ENCODE peak calls at places on chromosomes 5 and 9, in five cellular contexts. One of them, this sample, is unnamed.

GRCh38 chr5:15620501-15620900 is 120.5 kb downstream of the FBXL7 start:
- DNase-seq in SJSA1: peak; percentile 47
- DNase-seq in activated CD4-positive, CD25-positive, alpha-beta regulatory T cell treated with anti-CD3 and anti-CD28 coated beads, Interleukin-2, amount 50 U/mL, for 72 hours: no peak
- DNase-seq in cerebellar cortex: no peak
- DNase-seq in posterior cingulate gyrus: no peak
- DNase-seq in this sample: no peak

GRCh38 chr5:1172007-1172581 is 29.3 kb upstream of the SLC6A19 start:
- DNase-seq in SJSA1: peak; percentile 49
- DNase-seq in activated CD4-positive, CD25-positive, alpha-beta regulatory T cell treated with anti-CD3 and anti-CD28 coated beads, Interleukin-2, amount 50 U/mL, for 72 hours: no peak
- DNase-seq in cerebellar cortex: no peak
- DNase-seq in posterior cingulate gyrus: no peak
- DNase-seq in this sample: no peak

GRCh38 chr5:112511920-112512319 is 92.8 kb upstream of the EPB41L4A start:
- DNase-seq in SJSA1: no peak
- DNase-seq in activated CD4-positive, CD25-positive, alpha-beta regulatory T cell treated with anti-CD3 and anti-CD28 coated beads, Interleukin-2, amount 50 U/mL, for 72 hours: no peak
- DNase-seq in cerebellar cortex: no peak
- DNase-seq in posterior cingulate gyrus: no peak
- DNase-seq in this sample: no peak

GRCh38 chr9:36714161-36714560 is 141.5 kb downstream of the MELK start:
- DNase-seq in SJSA1: no peak
- DNase-seq in activated CD4-positive, CD25-positive, alpha-beta regulatory T cell treated with anti-CD3 and anti-CD28 coated beads, Interleukin-2, amount 50 U/mL, for 72 hours: no peak
- DNase-seq in cerebellar cortex: no peak
- DNase-seq in posterior cingulate gyrus: no peak
- DNase-seq in this sample: no peak

GRCh38 chr5:108579236-108579635 is 168.5 kb upstream of the FER start:
- DNase-seq in SJSA1: no peak
- DNase-seq in activated CD4-positive, CD25-positive, alpha-beta regulatory T cell treated with anti-CD3 and anti-CD28 coated beads, Interleukin-2, amount 50 U/mL, for 72 hours: no peak
- DNase-seq in cerebellar cortex: no peak
- DNase-seq in posterior cingulate gyrus: no peak
- DNase-seq in this sample: no peak

GRCh38 chr9:92294297-92294676 is 790 bp upstream of the IARS1 start:
- DNase-seq in SJSA1: no peak
- DNase-seq in activated CD4-positive, CD25-positive, alpha-beta regulatory T cell treated with anti-CD3 and anti-CD28 coated beads, Interleukin-2, amount 50 U/mL, for 72 hours: peak; percentile 34
- DNase-seq in cerebellar cortex: peak; percentile 39
- DNase-seq in posterior cingulate gyrus: no peak
- DNase-seq in this sample: no peak

GRCh38 chr5:150636391-150637244 is 3.8 kb upstream of the SYNPO start:
- DNase-seq in SJSA1: peak; percentile 92
- DNase-seq in activated CD4-positive, CD25-positive, alpha-beta regulatory T cell treated with anti-CD3 and anti-CD28 coated beads, Interleukin-2, amount 50 U/mL, for 72 hours: no peak
- DNase-seq in cerebellar cortex: no peak
- DNase-seq in posterior cingulate gyrus: no peak
- DNase-seq in this sample: no peak

GRCh38 chr9:23979491-23979890 is 153.5 kb upstream of the ELAVL2 start:
- DNase-seq in SJSA1: no peak
- DNase-seq in activated CD4-positive, CD25-positive, alpha-beta regulatory T cell treated with anti-CD3 and anti-CD28 coated beads, Interleukin-2, amount 50 U/mL, for 72 hours: no peak
- DNase-seq in cerebellar cortex: no peak
- DNase-seq in posterior cingulate gyrus: no peak
- DNase-seq in this sample: no peak

GRCh38 chr5:23084815-23085214 is 231.7 kb upstream of the CDH12 start:
- DNase-seq in SJSA1: no peak
- DNase-seq in activated CD4-positive, CD25-positive, alpha-beta regulatory T cell treated with anti-CD3 and anti-CD28 coated beads, Interleukin-2, amount 50 U/mL, for 72 hours: no peak
- DNase-seq in cerebellar cortex: no peak
- DNase-seq in posterior cingulate gyrus: no peak
- DNase-seq in this sample: no peak

GRCh38 chr5:127518319-127518621 is 830 bp downstream of the PRRC1 start:
- DNase-seq in SJSA1: no peak
- DNase-seq in activated CD4-positive, CD25-positive, alpha-beta regulatory T cell treated with anti-CD3 and anti-CD28 coated beads, Interleukin-2, amount 50 U/mL, for 72 hours: no peak
- DNase-seq in cerebellar cortex: peak; percentile 49
- DNase-seq in posterior cingulate gyrus: no peak
- DNase-seq in this sample: no peak

GRCh38 chr5:82730862-82731261 is 346.3 kb downstream of the TMEM167A start:
- DNase-seq in SJSA1: no peak
- DNase-seq in activated CD4-positive, CD25-positive, alpha-beta regulatory T cell treated with anti-CD3 and anti-CD28 coated beads, Interleukin-2, amount 50 U/mL, for 72 hours: no peak
- DNase-seq in cerebellar cortex: no peak
- DNase-seq in posterior cingulate gyrus: no peak
- DNase-seq in this sample: no peak

GRCh38 chr5:176538505-176538806 is 1.3 kb upstream of the RNF44 start:
- DNase-seq in SJSA1: no peak
- DNase-seq in activated CD4-positive, CD25-positive, alpha-beta regulatory T cell treated with anti-CD3 and anti-CD28 coated beads, Interleukin-2, amount 50 U/mL, for 72 hours: no peak
- DNase-seq in cerebellar cortex: peak; percentile 44
- DNase-seq in posterior cingulate gyrus: no peak
- DNase-seq in this sample: no peak

GRCh38 chr5:154794525-154795234 is 39.5 kb downstream of the LARP1 start:
- DNase-seq in SJSA1: no peak
- DNase-seq in activated CD4-positive, CD25-positive, alpha-beta regulatory T cell treated with anti-CD3 and anti-CD28 coated beads, Interleukin-2, amount 50 U/mL, for 72 hours: no peak
- DNase-seq in cerebellar cortex: no peak
- DNase-seq in posterior cingulate gyrus: no peak
- DNase-seq in this sample: no peak

GRCh38 chr9:1732670-1733069 is 282.5 kb upstream of the SMARCA2 start:
- DNase-seq in SJSA1: no peak
- DNase-seq in activated CD4-positive, CD25-positive, alpha-beta regulatory T cell treated with anti-CD3 and anti-CD28 coated beads, Interleukin-2, amount 50 U/mL, for 72 hours: no peak
- DNase-seq in cerebellar cortex: no peak
- DNase-seq in posterior cingulate gyrus: no peak
- DNase-seq in this sample: no peak

GRCh38 chr5:171162602-171163001 is 146.4 kb upstream of the TLX3 start:
- DNase-seq in SJSA1: peak; percentile 52
- DNase-seq in activated CD4-positive, CD25-positive, alpha-beta regulatory T cell treated with anti-CD3 and anti-CD28 coated beads, Interleukin-2, amount 50 U/mL, for 72 hours: no peak
- DNase-seq in cerebellar cortex: no peak
- DNase-seq in posterior cingulate gyrus: no peak
- DNase-seq in this sample: no peak

GRCh38 chr5:93587919-93588585 is 5.0 kb downstream of the NR2F1 start:
- DNase-seq in SJSA1: no peak
- DNase-seq in activated CD4-positive, CD25-positive, alpha-beta regulatory T cell treated with anti-CD3 and anti-CD28 coated beads, Interleukin-2, amount 50 U/mL, for 72 hours: no peak
- DNase-seq in cerebellar cortex: no peak
- DNase-seq in posterior cingulate gyrus: no peak
- DNase-seq in this sample: no peak

GRCh38 chr5:91357012-91357634 is 26.0 kb downstream of the ARRDC3 start:
- DNase-seq in SJSA1: no peak
- DNase-seq in activated CD4-positive, CD25-positive, alpha-beta regulatory T cell treated with anti-CD3 and anti-CD28 coated beads, Interleukin-2, amount 50 U/mL, for 72 hours: no peak
- DNase-seq in cerebellar cortex: peak; percentile 92
- DNase-seq in posterior cingulate gyrus: no peak
- DNase-seq in this sample: no peak

GRCh38 chr5:87411586-87412416 is 929 bp downstream of the CCNH start:
- DNase-seq in SJSA1: no peak
- DNase-seq in activated CD4-positive, CD25-positive, alpha-beta regulatory T cell treated with anti-CD3 and anti-CD28 coated beads, Interleukin-2, amount 50 U/mL, for 72 hours: no peak
- DNase-seq in cerebellar cortex: peak; percentile 57
- DNase-seq in posterior cingulate gyrus: no peak
- DNase-seq in this sample: no peak

GRCh38 chr9:3746296-3747275 is 220.8 kb upstream of the RFX3 start:
- DNase-seq in SJSA1: peak; percentile 36
- DNase-seq in activated CD4-positive, CD25-positive, alpha-beta regulatory T cell treated with anti-CD3 and anti-CD28 coated beads, Interleukin-2, amount 50 U/mL, for 72 hours: no peak
- DNase-seq in cerebellar cortex: no peak
- DNase-seq in posterior cingulate gyrus: no peak
- DNase-seq in this sample: no peak

GRCh38 chr5:152178350-152178699 is 226.8 kb downstream of the NMUR2 start:
- DNase-seq in SJSA1: no peak
- DNase-seq in activated CD4-positive, CD25-positive, alpha-beta regulatory T cell treated with anti-CD3 and anti-CD28 coated beads, Interleukin-2, amount 50 U/mL, for 72 hours: no peak
- DNase-seq in cerebellar cortex: no peak
- DNase-seq in posterior cingulate gyrus: no peak
- DNase-seq in this sample: no peak

GRCh38 chr5:130323804-130324454 is 419.7 kb downstream of the CHSY3 start:
- DNase-seq in SJSA1: no peak
- DNase-seq in activated CD4-positive, CD25-positive, alpha-beta regulatory T cell treated with anti-CD3 and anti-CD28 coated beads, Interleukin-2, amount 50 U/mL, for 72 hours: no peak
- DNase-seq in cerebellar cortex: no peak
- DNase-seq in posterior cingulate gyrus: no peak
- DNase-seq in this sample: no peak

GRCh38 chr9:132644251-132644650 is 25.5 kb downstream of the DDX31 start:
- DNase-seq in SJSA1: no peak
- DNase-seq in activated CD4-positive, CD25-positive, alpha-beta regulatory T cell treated with anti-CD3 and anti-CD28 coated beads, Interleukin-2, amount 50 U/mL, for 72 hours: no peak
- DNase-seq in cerebellar cortex: no peak
- DNase-seq in posterior cingulate gyrus: no peak
- DNase-seq in this sample: no peak

GRCh38 chr9:76373173-76373771 is 21.0 kb downstream of the RFK start:
- DNase-seq in SJSA1: no peak
- DNase-seq in activated CD4-positive, CD25-positive, alpha-beta regulatory T cell treated with anti-CD3 and anti-CD28 coated beads, Interleukin-2, amount 50 U/mL, for 72 hours: no peak
- DNase-seq in cerebellar cortex: no peak
- DNase-seq in posterior cingulate gyrus: no peak
- DNase-seq in this sample: no peak

GRCh38 chr9:104094534-104095020 is 468 bp downstream of the SMC2 start:
- DNase-seq in SJSA1: no peak
- DNase-seq in activated CD4-positive, CD25-positive, alpha-beta regulatory T cell treated with anti-CD3 and anti-CD28 coated beads, Interleukin-2, amount 50 U/mL, for 72 hours: no peak
- DNase-seq in cerebellar cortex: no peak
- DNase-seq in posterior cingulate gyrus: no peak
- DNase-seq in this sample: no peak

GRCh38 chr9:23824241-23825142 is 1.5 kb downstream of the ELAVL2 start:
- DNase-seq in SJSA1: no peak
- DNase-seq in activated CD4-positive, CD25-positive, alpha-beta regulatory T cell treated with anti-CD3 and anti-CD28 coated beads, Interleukin-2, amount 50 U/mL, for 72 hours: no peak
- DNase-seq in cerebellar cortex: no peak
- DNase-seq in posterior cingulate gyrus: peak; percentile 22
- DNase-seq in this sample: no peak

GRCh38 chr9:89005323-89005722 is 14.1 kb downstream of the S1PR3 start:
- DNase-seq in SJSA1: no peak
- DNase-seq in activated CD4-positive, CD25-positive, alpha-beta regulatory T cell treated with anti-CD3 and anti-CD28 coated beads, Interleukin-2, amount 50 U/mL, for 72 hours: no peak
- DNase-seq in cerebellar cortex: no peak
- DNase-seq in posterior cingulate gyrus: no peak
- DNase-seq in this sample: no peak

GRCh38 chr5:25964009-25964372 is 1074.4 kb downstream of the CDH9 start:
- DNase-seq in SJSA1: no peak
- DNase-seq in activated CD4-positive, CD25-positive, alpha-beta regulatory T cell treated with anti-CD3 and anti-CD28 coated beads, Interleukin-2, amount 50 U/mL, for 72 hours: no peak
- DNase-seq in cerebellar cortex: no peak
- DNase-seq in posterior cingulate gyrus: no peak
- DNase-seq in this sample: no peak

GRCh38 chr9:109940536-109940935 is 160.5 kb downstream of the PALM2AKAP2 start:
- DNase-seq in SJSA1: no peak
- DNase-seq in activated CD4-positive, CD25-positive, alpha-beta regulatory T cell treated with anti-CD3 and anti-CD28 coated beads, Interleukin-2, amount 50 U/mL, for 72 hours: no peak
- DNase-seq in cerebellar cortex: no peak
- DNase-seq in posterior cingulate gyrus: no peak
- DNase-seq in this sample: no peak

GRCh38 chr9:5718296-5719032 is 89.6 kb downstream of the RIC1 start:
- DNase-seq in SJSA1: no peak
- DNase-seq in activated CD4-positive, CD25-positive, alpha-beta regulatory T cell treated with anti-CD3 and anti-CD28 coated beads, Interleukin-2, amount 50 U/mL, for 72 hours: no peak
- DNase-seq in cerebellar cortex: no peak
- DNase-seq in posterior cingulate gyrus: no peak
- DNase-seq in this sample: no peak

GRCh38 chr5:174736351-174736721 is 12.0 kb downstream of the MSX2 start:
- DNase-seq in SJSA1: no peak
- DNase-seq in activated CD4-positive, CD25-positive, alpha-beta regulatory T cell treated with anti-CD3 and anti-CD28 coated beads, Interleukin-2, amount 50 U/mL, for 72 hours: no peak
- DNase-seq in cerebellar cortex: peak; percentile 20
- DNase-seq in posterior cingulate gyrus: no peak
- DNase-seq in this sample: no peak

GRCh38 chr5:173625261-173625660 is 8.8 kb upstream of the BOD1 start:
- DNase-seq in SJSA1: no peak
- DNase-seq in activated CD4-positive, CD25-positive, alpha-beta regulatory T cell treated with anti-CD3 and anti-CD28 coated beads, Interleukin-2, amount 50 U/mL, for 72 hours: no peak
- DNase-seq in cerebellar cortex: no peak
- DNase-seq in posterior cingulate gyrus: no peak
- DNase-seq in this sample: no peak

GRCh38 chr5:152634596-152634995 is 229.5 kb upstream of the NMUR2 start:
- DNase-seq in SJSA1: no peak
- DNase-seq in activated CD4-positive, CD25-positive, alpha-beta regulatory T cell treated with anti-CD3 and anti-CD28 coated beads, Interleukin-2, amount 50 U/mL, for 72 hours: no peak
- DNase-seq in cerebellar cortex: peak; percentile 97
- DNase-seq in posterior cingulate gyrus: peak; percentile 16
- DNase-seq in this sample: no peak

GRCh38 chr5:72210913-72211670 is 103.8 kb downstream of the MAP1B start:
- DNase-seq in SJSA1: peak; percentile 60
- DNase-seq in activated CD4-positive, CD25-positive, alpha-beta regulatory T cell treated with anti-CD3 and anti-CD28 coated beads, Interleukin-2, amount 50 U/mL, for 72 hours: no peak
- DNase-seq in cerebellar cortex: peak; percentile 59
- DNase-seq in posterior cingulate gyrus: peak; percentile 46
- DNase-seq in this sample: peak; percentile 51

GRCh38 chr9:89879276-89879675 is 274.5 kb downstream of the GADD45G start:
- DNase-seq in SJSA1: peak; percentile 17
- DNase-seq in activated CD4-positive, CD25-positive, alpha-beta regulatory T cell treated with anti-CD3 and anti-CD28 coated beads, Interleukin-2, amount 50 U/mL, for 72 hours: no peak
- DNase-seq in cerebellar cortex: no peak
- DNase-seq in posterior cingulate gyrus: no peak
- DNase-seq in this sample: no peak

GRCh38 chr5:34929720-34930526 is 564 bp downstream of the DNAJC21 start:
- DNase-seq in SJSA1: peak; percentile 81
- DNase-seq in activated CD4-positive, CD25-positive, alpha-beta regulatory T cell treated with anti-CD3 and anti-CD28 coated beads, Interleukin-2, amount 50 U/mL, for 72 hours: peak; percentile 78
- DNase-seq in cerebellar cortex: peak; percentile 84
- DNase-seq in posterior cingulate gyrus: peak; percentile 68
- DNase-seq in this sample: no peak

GRCh38 chr9:94232428-94232827 is 26.7 kb upstream of the ZNF169 start:
- DNase-seq in SJSA1: no peak
- DNase-seq in activated CD4-positive, CD25-positive, alpha-beta regulatory T cell treated with anti-CD3 and anti-CD28 coated beads, Interleukin-2, amount 50 U/mL, for 72 hours: no peak
- DNase-seq in cerebellar cortex: no peak
- DNase-seq in posterior cingulate gyrus: no peak
- DNase-seq in this sample: no peak

GRCh38 chr9:92661761-92662160 is 8.2 kb downstream of the IPPK start:
- DNase-seq in SJSA1: no peak
- DNase-seq in activated CD4-positive, CD25-positive, alpha-beta regulatory T cell treated with anti-CD3 and anti-CD28 coated beads, Interleukin-2, amount 50 U/mL, for 72 hours: no peak
- DNase-seq in cerebellar cortex: no peak
- DNase-seq in posterior cingulate gyrus: no peak
- DNase-seq in this sample: no peak

GRCh38 chr5:115423541-115423940 is 121.0 kb downstream of the FEM1C start:
- DNase-seq in SJSA1: peak; percentile 90
- DNase-seq in activated CD4-positive, CD25-positive, alpha-beta regulatory T cell treated with anti-CD3 and anti-CD28 coated beads, Interleukin-2, amount 50 U/mL, for 72 hours: no peak
- DNase-seq in cerebellar cortex: peak; percentile 96
- DNase-seq in posterior cingulate gyrus: no peak
- DNase-seq in this sample: no peak

GRCh38 chr5:149379177-149379761 is at the start of gene IL17B:
- DNase-seq in SJSA1: no peak
- DNase-seq in activated CD4-positive, CD25-positive, alpha-beta regulatory T cell treated with anti-CD3 and anti-CD28 coated beads, Interleukin-2, amount 50 U/mL, for 72 hours: no peak
- DNase-seq in cerebellar cortex: no peak
- DNase-seq in posterior cingulate gyrus: no peak
- DNase-seq in this sample: no peak